ENCODE peak calls at places on chromosomes 3 and 15, in ten cellular contexts. E, O, T, P, D, B, H, V, S and I are unnamed samples.

GRCh38 chr3:177448987-177449975 is 252.0 kb upstream of the TBL1XR1 start:
- DNase-seq in O (no peak), H (no peak), D (no peak), S (no peak), E (no peak), P (no peak), B (no peak), T (no peak), V (no peak), I (no peak)

GRCh38 chr3:127796751-127797150 is 25.6 kb downstream of the MGLL start:
- DNase-seq in E (no peak), S (no peak), P (no peak), D (no peak), T (no peak), B (no peak), H (no peak), V (no peak), O (no peak), I (no peak)

GRCh38 chr3:18445421-18446066 is 20.4 kb upstream of the SATB1 start:
- DNase-seq in O (no peak), B (no peak), D (peak), T (peak), V (no peak), H (no peak), P (peak), S (no peak), E (peak), I (no peak)

GRCh38 chr3:173586176-173586575 is 188.6 kb downstream of the NLGN1 start:
- DNase-seq in S (no peak), P (no peak), D (no peak), E (no peak), H (no peak), T (no peak), V (no peak), B (no peak), O (no peak), I (no peak)

GRCh38 chr3:127785711-127786265 is 36.5 kb downstream of the MGLL start:
- DNase-seq in P (no peak), H (no peak), S (no peak), V (no peak), B (no peak), D (no peak), E (no peak), O (no peak), T (no peak), I (no peak)

GRCh38 chr3:6447166-6447801 is 413.6 kb upstream of the GRM7 start:
- DNase-seq in S (no peak), V (no peak), E (no peak), D (no peak), T (no peak), H (no peak), B (no peak), O (no peak), P (no peak), I (no peak)

GRCh38 chr3:38297947-38298711 is 16.0 kb downstream of the SLC22A14 start:
- DNase-seq in D (no peak), H (no peak), V (no peak), E (no peak), B (no peak), S (no peak), P (no peak), T (no peak), O (no peak), I (no peak)

GRCh38 chr3:197750396-197750831 is 731 bp downstream of the FYTTD1 start:
- DNase-seq in E (peak), B (peak), H (no peak), V (peak), T (peak), D (no peak), S (peak), O (peak), P (peak), I (peak)

GRCh38 chr15:66662522-66662921 is 39.5 kb upstream of the SMAD6 start:
- DNase-seq in E (no peak), B (no peak), H (no peak), S (no peak), O (no peak), D (no peak), V (no peak), T (no peak), P (no peak), I (no peak)

GRCh38 chr3:12180218-12180617 is 21.5 kb upstream of the TIMP4 start:
- DNase-seq in V (no peak), O (peak), D (no peak), S (no peak), P (peak), H (no peak), E (no peak), B (no peak), T (no peak), I (peak)

GRCh38 chr15:99931703-99932603 is 198.7 kb upstream of the LYSMD4 start:
- DNase-seq in E (no peak), H (no peak), B (no peak), S (no peak), P (no peak), D (no peak), T (no peak), V (no peak), O (no peak), I (no peak)

GRCh38 chr3:42185044-42185443 is 80.9 kb downstream of the CCK start:
- DNase-seq in P (peak), S (no peak), V (no peak), H (no peak), O (no peak), B (no peak), D (no peak), T (no peak), E (no peak), I (no peak)

GRCh38 chr15:53834214-53834613 is 74.8 kb upstream of the WDR72 start:
- DNase-seq in V (no peak), O (no peak), B (no peak), S (no peak), D (no peak), P (no peak), E (no peak), T (no peak), H (no peak), I (no peak)

GRCh38 chr15:79310985-79311900 is at the start of gene TMED3:
- DNase-seq in O (peak), B (peak), S (peak), E (peak), P (peak), T (peak), D (peak), V (peak), H (peak), I (peak)

GRCh38 chr15:80419546-80419945 is 15.4 kb downstream of the ARNT2 start:
- DNase-seq in D (no peak), S (no peak), O (no peak), E (no peak), V (no peak), H (no peak), T (no peak), P (no peak), B (no peak), I (no peak)

GRCh38 chr15:100692259-100692658 is 89.9 kb downstream of the ASB7 start:
- DNase-seq in O (peak), E (no peak), D (no peak), S (no peak), B (no peak), T (no peak), H (no peak), P (no peak), V (no peak), I (no peak)

GRCh38 chr3:128151758-128152274 is 1.5 kb upstream of the EEFSEC start:
- DNase-seq in B (no peak), H (no peak), T (no peak), P (no peak), O (no peak), D (no peak), E (no peak), V (no peak), S (no peak), I (no peak)

GRCh38 chr15:90213123-90213817 is 12.1 kb downstream of the SEMA4B start:
- DNase-seq in E (no peak), D (no peak), O (no peak), H (no peak), V (no peak), B (no peak), S (no peak), P (peak), T (no peak), I (no peak)

GRCh38 chr3:17153209-17153608 is 268.5 kb downstream of the PLCL2 start:
- DNase-seq in T (no peak), B (no peak), S (no peak), D (no peak), E (no peak), V (no peak), O (no peak), P (no peak), H (no peak), I (no peak)

GRCh38 chr15:57867970-57868791 is 161.7 kb downstream of the POLR2M start:
- DNase-seq in V (no peak), E (no peak), D (no peak), O (no peak), B (no peak), S (no peak), P (no peak), H (no peak), T (no peak), I (no peak)

GRCh38 chr3:33716227-33716626 is 1.8 kb downstream of the CLASP2 start:
- DNase-seq in P (no peak), O (no peak), D (no peak), B (no peak), T (no peak), V (no peak), H (no peak), E (no peak), S (no peak), I (no peak)

GRCh38 chr3:74613566-74613965 is 893 bp downstream of the CNTN3 start:
- DNase-seq in B (no peak), S (no peak), D (no peak), P (no peak), O (no peak), V (no peak), E (no peak), T (no peak), H (no peak), I (no peak)

GRCh38 chr3:184666422-184666821 is 45.4 kb downstream of the MAGEF1 start:
- DNase-seq in O (no peak), E (no peak), S (no peak), T (no peak), B (no peak), V (no peak), H (no peak), P (no peak), D (no peak), I (no peak)

GRCh38 chr3:105513042-105513441 is 146.3 kb downstream of the ALCAM start:
- DNase-seq in H (no peak), S (no peak), O (peak), D (no peak), E (no peak), P (no peak), V (no peak), B (no peak), T (no peak), I (no peak)